ENCODE peak calls at places on chromosomes 13 and 19, in five cellular contexts. Q is CD4-positive, alpha-beta T cell; C is K562; Y is GM12878; F is tibial artery. S is an unnamed sample.
A peak's percentile ranks its signal among the peaks of the same experiment; 100 is the strongest.

GRCh38 chr13:30257433-30258099 is 49.8 kb downstream of the KATNAL1 start:
- DNase-seq in Q (no peak), Y (no peak), F (no peak), C (no peak), S (no peak)

GRCh38 chr13:40664100-40665060 is 2.1 kb downstream of the FOXO1 start:
- DNase-seq in Y (no peak), Q (peak; percentile 43), F (peak; percentile 82), C (peak; percentile 57), S (peak; percentile 70)

GRCh38 chr13:106533101-106533939 is 2.1 kb downstream of the EFNB2 start:
- DNase-seq in F (peak; percentile 77), Y (no peak), C (no peak), Q (no peak), S (peak; percentile 81)

GRCh38 chr13:79311456-79311855 is 94.6 kb downstream of the RBM26 start:
- DNase-seq in C (no peak), Q (no peak), F (no peak), Y (no peak), S (no peak)

GRCh38 chr13:81395368-81395767 is 1054.4 kb upstream of the SPRY2 start:
- DNase-seq in F (no peak), Q (no peak), C (peak; percentile 20), Y (no peak), S (peak; percentile 40)

GRCh38 chr13:106573279-106573831 is 5.4 kb upstream of the ARGLU1 start:
- DNase-seq in Q (no peak), Y (no peak), C (no peak), F (peak; percentile 56), S (no peak)

GRCh38 chr13:33280923-33281322 is 4.6 kb downstream of the STARD13 start:
- DNase-seq in Y (no peak), Q (no peak), C (no peak), F (no peak), S (no peak)

GRCh38 chr19:13825489-13826475 is 30.5 kb downstream of the ZSWIM4 start:
- DNase-seq in Y (no peak), C (peak; percentile 88), Q (no peak), F (no peak), S (peak; percentile 69)

GRCh38 chr13:46936525-46936924 is 39.7 kb upstream of the HTR2A start:
- DNase-seq in C (no peak), Q (no peak), Y (no peak), F (no peak), S (no peak)

GRCh38 chr19:49340069-49340864 is 5.1 kb downstream of the CD37 start:
- DNase-seq in C (peak; percentile 87), F (peak; percentile 80), Q (no peak), Y (peak; percentile 93), S (no peak)

GRCh38 chr13:37443538-37443937 is 155.0 kb downstream of the POSTN start:
- DNase-seq in Y (no peak), Q (no peak), F (no peak), C (no peak), S (no peak)

GRCh38 chr13:37753776-37754175 is 115.8 kb downstream of the TRPC4 start:
- DNase-seq in C (no peak), F (no peak), Y (no peak), Q (no peak), S (no peak)

GRCh38 chr19:28731577-28731976 is 481.4 kb downstream of the UQCRFS1 start:
- DNase-seq in Y (no peak), Q (no peak), F (no peak), C (no peak), S (no peak)

GRCh38 chr19:6738726-6739389 is 622 bp upstream of the TRIP10 start:
- DNase-seq in F (peak; percentile 57), Q (no peak), Y (no peak), C (no peak), S (peak; percentile 27)

GRCh38 chr19:14649020-14649419 is 25.6 kb downstream of the ADGRE3 start:
- DNase-seq in Q (no peak), Y (no peak), C (no peak), F (no peak), S (no peak)

GRCh38 chr19:44212865-44213346 is 574 bp downstream of the ZNF227 start:
- DNase-seq in Y (no peak), F (no peak), Q (no peak), C (peak; percentile 18), S (peak; percentile 30)

GRCh38 chr19:42469311-42470239 is 26.8 kb upstream of the CXCL17 start:
- DNase-seq in F (no peak), Q (no peak), Y (no peak), C (no peak), S (no peak)

GRCh38 chr19:46118136-46118535 is 6.4 kb downstream of the IGFL3 start:
- DNase-seq in F (no peak), Y (no peak), Q (no peak), C (no peak), S (no peak)

GRCh38 chr13:55439450-55439849 is 1701.3 kb upstream of the PRR20A start:
- DNase-seq in F (no peak), C (no peak), Y (no peak), Q (no peak), S (no peak)

GRCh38 chr13:95552539-95553270 is at the start of gene CLDN10:
- DNase-seq in Q (no peak), Y (no peak), C (peak; percentile 13), F (no peak), S (no peak)

GRCh38 chr19:7852851-7853759 is 21.1 kb downstream of the PRR36 start:
- DNase-seq in Q (peak; percentile 52), F (no peak), C (peak; percentile 97), Y (no peak), S (peak; percentile 85)

GRCh38 chr13:40983725-40984669 is 35.1 kb downstream of the ELF1 start:
- DNase-seq in Y (no peak), Q (no peak), C (no peak), F (no peak), S (no peak)

GRCh38 chr19:1747285-1748114 is 5.8 kb upstream of the ONECUT3 start:
- DNase-seq in Q (peak; percentile 33), C (peak; percentile 91), Y (no peak), F (no peak), S (no peak)

GRCh38 chr19:34341935-34342680 is 22.9 kb upstream of the GPI start:
- DNase-seq in Y (no peak), F (no peak), C (no peak), Q (no peak), S (no peak)

GRCh38 chr13:30983431-30983830 is 51.0 kb downstream of the TEX26 start:
- DNase-seq in C (no peak), Q (no peak), F (no peak), Y (no peak), S (no peak)

GRCh38 chr13:49021953-49022352 is 46.2 kb downstream of the FNDC3A start:
- DNase-seq in C (no peak), Y (no peak), F (no peak), Q (no peak), S (no peak)

GRCh38 chr19:38464421-38465082 is 31.1 kb downstream of the RYR1 start:
- DNase-seq in F (no peak), C (peak; percentile 34), Q (no peak), Y (no peak), S (no peak)

GRCh38 chr19:16736709-16737108 is 17.1 kb downstream of the NWD1 start:
- DNase-seq in C (no peak), Y (no peak), Q (no peak), F (no peak), S (peak; percentile 35)

GRCh38 chr13:112606125-112607001 is 18.4 kb upstream of the TUBGCP3 start:
- DNase-seq in F (peak; percentile 90), Q (peak; percentile 74), Y (no peak), C (peak; percentile 92), S (peak; percentile 92)
- H3K27ac ChIP-seq in F (peak overlapping the region; percentile 58), Q (no peak overlapping the region), Y (no peak overlapping the region), C (no peak overlapping the region), S (peak overlapping the region; percentile 46)

GRCh38 chr13:44088911-44089851 is 209.5 kb downstream of the LACC1 start:
- DNase-seq in Q (no peak), Y (no peak), F (no peak), C (no peak), S (no peak)
- H3K27ac ChIP-seq in Q (no peak overlapping the region), Y (no peak overlapping the region), F (no peak overlapping the region), C (no peak overlapping the region), S (no peak overlapping the region)

GRCh38 chr13:76538004-76538403 is 348.2 kb downstream of the KCTD12 start:
- DNase-seq in C (no peak), Y (no peak), Q (no peak), F (no peak), S (no peak)
- H3K27ac ChIP-seq in C (no peak overlapping the region), Y (no peak overlapping the region), Q (no peak overlapping the region), F (no peak overlapping the region), S (no peak overlapping the region)

DNA sequence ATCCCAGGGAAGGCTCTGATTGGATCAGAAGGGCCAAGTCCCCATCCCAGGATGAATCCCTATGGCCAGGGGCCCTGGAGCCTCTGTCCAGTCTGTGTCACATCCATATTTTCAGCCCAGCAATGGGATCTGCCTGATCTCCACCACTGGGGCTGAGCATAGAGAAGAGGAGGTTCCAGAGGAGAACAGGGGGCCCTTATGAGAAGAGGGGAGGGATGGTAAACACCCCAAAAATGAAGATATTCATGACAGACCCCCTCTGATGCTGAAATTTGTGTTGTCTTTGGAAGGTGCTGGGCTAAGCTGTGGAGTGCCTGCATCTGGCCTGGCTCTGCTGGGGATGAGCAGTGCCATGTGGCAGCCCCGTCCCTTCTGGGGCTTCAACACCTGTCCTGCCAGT is 14.5 kb downstream of the KLHL26 start:
- DNase-seq in C (no peak), Y (no peak), Q (no peak), F (no peak), S (no peak)
- H3K27ac ChIP-seq in C (no peak overlapping the region), Y (no peak overlapping the region), Q (no peak overlapping the region), F (peak overlapping the region; percentile 96), S (no peak overlapping the region)

GRCh38 chr13:111482126-111482525 is 161.7 kb downstream of the TEX29 start:
- DNase-seq in C (no peak), F (no peak), Q (no peak), Y (no peak), S (no peak)

GRCh38 chr13:111480503-111480902 is 160.1 kb downstream of the TEX29 start:
- DNase-seq in F (no peak), Y (no peak), Q (no peak), C (no peak), S (no peak)

GRCh38 chr13:111482806-111483620 is 162.6 kb downstream of the TEX29 start:
- DNase-seq in Y (no peak), F (no peak), Q (no peak), C (no peak), S (no peak)

GRCh38 chr13:111479412-111479811 is 159.0 kb downstream of the TEX29 start:
- DNase-seq in Y (no peak), F (no peak), Q (no peak), C (no peak), S (no peak)

GRCh38 chr13:111480976-111481375 is 160.5 kb downstream of the TEX29 start:
- DNase-seq in C (no peak), F (no peak), Q (no peak), Y (no peak), S (no peak)
- H3K27ac ChIP-seq in C (no peak overlapping the region), F (no peak overlapping the region), Q (no peak overlapping the region), Y (no peak overlapping the region), S (no peak overlapping the region)

GRCh38 chr19:50349277-50350057 is 16.0 kb downstream of the NAPSA start:
- DNase-seq in F (no peak), Q (no peak), C (no peak), Y (no peak), S (peak; percentile 60)
- H3K27ac ChIP-seq in F (no peak overlapping the region), Q (no peak overlapping the region), C (no peak overlapping the region), Y (no peak overlapping the region), S (no peak overlapping the region)

S was measured in SJCRH30.